ENCODE peak calls at places on chromosome 14, in nine cellular contexts. F is left ventricle myocardium inferior; O is body of pancreas; Q is endodermal cell; G is K562; A is esophagus muscularis mucosa; W is CD8-positive, alpha-beta T cell; Z is tibial nerve; D is IMR-90. S is an unnamed sample. For H3K4me1, the result is how much of the 10 kb centered on the place peaks cover.

GRCh38 chr14:58395815-58396626 is at the start of gene TOMM20L:
- DNase-seq in W (peak), A (peak), Z (no peak), D (peak), O (peak), F (peak), G (peak), Q (peak), S (peak)

GRCh38 chr14:89214221-89214965 is 202.6 kb downstream of the FOXN3 start:
- DNase-seq in A (no peak), F (peak), Z (no peak), G (no peak), Q (no peak), D (no peak), W (no peak), O (peak), S (peak)

GRCh38 chr14:73264896-73265720 is 27.8 kb downstream of the PAPLN start:
- DNase-seq in Z (no peak), F (no peak), D (no peak), O (no peak), A (no peak), G (no peak), W (no peak), Q (no peak), S (no peak)

GRCh38 chr14:65303185-65303901 is 109.2 kb upstream of the FUT8 start:
- DNase-seq in W (no peak), Z (no peak), O (no peak), Q (no peak), F (no peak), A (no peak), D (peak), G (no peak), S (no peak)

GRCh38 chr14:22689186-22689585 is 45.0 kb upstream of the OR6J1 start:
- DNase-seq in Q (no peak), O (no peak), Z (no peak), A (no peak), F (no peak), G (peak), D (peak), W (no peak), S (no peak)

GRCh38 chr14:34971801-34972200 is 11.0 kb upstream of the SRP54 start:
- DNase-seq in Q (no peak), Z (no peak), D (no peak), O (no peak), G (no peak), A (no peak), F (no peak), W (no peak), S (no peak)

GRCh38 chr14:42947991-42948390 is 1341.3 kb downstream of the LRFN5 start:
- DNase-seq in O (no peak), Q (no peak), D (no peak), A (no peak), G (no peak), W (no peak), Z (no peak), F (no peak), S (no peak)

GRCh38 chr14:54252072-54252730 is 144.6 kb upstream of the CDKN3 start:
- DNase-seq in G (no peak), W (no peak), O (no peak), A (no peak), Q (no peak), Z (no peak), D (peak), F (no peak), S (no peak)

GRCh38 chr14:70257526-70257925 is 68.8 kb upstream of the SLC8A3 start:
- DNase-seq in W (no peak), O (no peak), F (no peak), D (no peak), A (no peak), Q (peak), Z (no peak), G (peak), S (no peak)

GRCh38 chr14:61470954-61471279 is 149.5 kb downstream of the PRKCH start:
- DNase-seq in A (no peak), G (no peak), O (no peak), F (no peak), Z (no peak), D (no peak), W (no peak), Q (no peak), S (no peak)

GRCh38 chr14:67269338-67270060 is 28.3 kb downstream of the PALS1 start:
- DNase-seq in Q (no peak), F (no peak), G (no peak), D (peak), A (no peak), O (no peak), Z (no peak), W (no peak), S (no peak)

GRCh38 chr14:52729585-52729924 is 411 bp upstream of the STYX start:
- DNase-seq in F (no peak), W (no peak), O (no peak), G (no peak), Z (no peak), D (no peak), Q (no peak), A (no peak), S (no peak)

GRCh38 chr14:55142466-55142865 is 13.4 kb downstream of the LGALS3 start:
- DNase-seq in G (no peak), Z (no peak), W (no peak), A (no peak), Q (no peak), O (no peak), F (no peak), D (no peak), S (no peak)

GRCh38 chr14:75494898-75495297 is 27.4 kb upstream of the BATF start:
- DNase-seq in O (no peak), Z (no peak), F (no peak), A (no peak), W (no peak), G (no peak), D (no peak), Q (no peak), S (no peak)

GRCh38 chr14:34548472-34548981 is 9.0 kb upstream of the EAPP start:
- DNase-seq in Z (no peak), G (peak), F (no peak), Q (no peak), O (no peak), A (no peak), D (no peak), W (peak), S (peak)

GRCh38 chr14:51533160-51533559 is 118.5 kb upstream of the FRMD6 start:
- DNase-seq in A (no peak), G (no peak), D (peak), Q (no peak), Z (no peak), W (no peak), O (no peak), F (no peak), S (no peak)

GRCh38 chr14:22554706-22555572 is 34.1 kb downstream of the DAD1 start:
- DNase-seq in G (no peak), Z (no peak), D (no peak), O (no peak), A (no peak), W (peak), F (no peak), Q (no peak), S (no peak)

GRCh38 chr14:39174560-39175444 is at the start of gene PNN:
- DNase-seq in Z (peak), Q (peak), G (peak), F (peak), O (peak), A (peak), W (peak), D (peak), S (peak)

GRCh38 chr14:42174357-42174756 is 567.7 kb downstream of the LRFN5 start:
- DNase-seq in O (no peak), Z (no peak), F (no peak), W (no peak), G (no peak), D (no peak), A (no peak), Q (no peak), S (no peak)

GRCh38 chr14:100780246-100780645 is 45.7 kb upstream of the MEG3 start:
- DNase-seq in G (no peak), O (no peak), A (no peak), D (no peak), F (no peak), W (no peak), Z (no peak), Q (no peak), S (peak)

GRCh38 chr14:104096751-104097700 is 11.5 kb downstream of the ASPG start:
- DNase-seq in G (no peak), A (no peak), D (no peak), F (no peak), O (no peak), Z (no peak), W (no peak), Q (peak), S (no peak)
- TF ChIP-seq CTCF in G (no peak), A (no peak), D (no peak), F (no peak), O (no peak), Z (no peak), W (no peak), Q (peak), S (peak)

DNA sequence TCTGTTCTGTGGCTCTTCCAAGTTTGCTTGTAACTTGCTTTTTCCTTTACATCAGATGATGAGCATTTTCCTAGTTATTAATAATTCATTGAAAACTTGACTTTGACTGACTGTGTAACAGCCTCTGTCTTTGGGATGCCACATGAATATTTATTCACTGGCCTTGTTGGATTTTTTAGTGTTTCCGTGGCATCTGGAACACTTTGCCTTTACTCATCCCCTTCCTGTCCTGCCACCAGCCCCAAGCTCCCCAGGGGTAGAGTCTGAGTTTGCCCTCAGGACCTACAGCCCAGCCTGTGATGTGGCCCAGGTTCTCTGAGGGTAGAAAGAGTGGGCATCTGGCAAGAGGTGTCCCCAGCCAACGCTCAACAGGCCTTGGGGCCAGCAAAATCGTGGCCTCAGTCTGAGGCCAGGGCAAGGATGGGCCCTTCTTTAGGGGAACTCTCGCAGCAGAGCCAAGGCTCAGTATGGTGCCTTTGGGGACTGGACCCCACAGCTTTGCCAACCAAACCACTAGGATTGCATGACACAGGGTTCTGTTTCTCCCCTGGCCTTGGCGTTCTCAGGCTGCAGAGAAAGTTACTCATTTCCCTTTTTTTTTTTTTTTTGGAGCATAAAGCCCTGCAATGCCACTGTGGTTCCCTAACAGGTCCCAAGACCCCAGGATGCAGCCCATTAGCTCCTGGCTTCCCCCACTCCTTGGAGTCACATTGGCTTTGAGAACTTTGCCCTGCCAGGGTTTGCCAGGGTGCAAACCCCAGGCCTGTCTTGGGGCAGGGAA is 100.7 kb downstream of the LGMN start:
- DNase-seq in D (peak), A (no peak), F (no peak), Q (no peak), Z (no peak), G (no peak), W (no peak), O (no peak), S (no peak)
- H3K4me1 ChIP-seq in D (half or more), A (half or more), F (under half), Q (under half), Z (under half), G (under half), W (half or more), O (under half), S (under half)

GRCh38 chr14:102063092-102063807 is 23.6 kb downstream of the HSP90AA1 start:
- DNase-seq in G (peak), Z (peak), W (peak), D (peak), Q (peak), A (peak), O (peak), F (peak), S (peak)
- H3K4me3 ChIP-seq in G (no peak), Z (no peak), W (no peak), D (no peak), Q (no peak), A (no peak), O (no peak), F (no peak), S (no peak)

GRCh38 chr14:99436247-99437180 is 44.1 kb downstream of the SETD3 start:
- DNase-seq in Z (no peak), O (no peak), W (no peak), D (peak), Q (no peak), G (no peak), F (no peak), A (no peak), S (no peak)

GRCh38 chr14:99430491-99430890 is 50.2 kb downstream of the SETD3 start:
- DNase-seq in F (no peak), A (no peak), G (no peak), W (no peak), D (no peak), O (peak), Q (peak), Z (no peak), S (no peak)

GRCh38 chr14:99427632-99428315 is 52.9 kb downstream of the SETD3 start:
- DNase-seq in O (no peak), W (no peak), A (no peak), G (no peak), D (peak), F (no peak), Z (no peak), Q (no peak), S (no peak)

GRCh38 chr14:99435327-99435726 is 45.3 kb downstream of the SETD3 start:
- DNase-seq in G (no peak), Z (no peak), O (no peak), F (no peak), W (no peak), D (no peak), A (no peak), Q (no peak), S (no peak)

DNA sequence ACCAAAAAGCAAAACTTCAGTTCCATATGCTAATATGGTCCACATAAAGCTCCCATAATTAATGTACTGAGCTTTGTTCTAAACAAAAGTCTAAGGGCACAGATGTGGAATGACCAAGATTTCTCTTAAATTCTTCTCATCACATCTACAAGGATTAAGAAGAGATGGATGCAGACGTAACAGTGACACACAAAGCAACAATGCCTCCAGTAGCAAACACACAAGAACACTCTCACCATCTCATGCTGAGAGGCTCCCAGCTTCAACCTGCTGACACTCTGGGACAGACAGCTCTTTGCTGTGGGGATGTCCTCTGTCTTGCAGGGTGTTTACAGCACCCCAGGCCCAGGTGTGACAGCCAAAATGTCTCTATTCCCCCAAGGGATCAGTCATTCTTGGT is 48.2 kb downstream of the SETD3 start:
- DNase-seq in D (no peak), Z (no peak), Q (no peak), G (no peak), A (no peak), F (no peak), W (no peak), O (no peak), S (no peak)
- TF ChIP-seq CTCF in D (no peak), Z (no peak), Q (no peak), G (no peak), A (no peak), F (no peak), W (no peak), O (no peak), S (no peak)

GRCh38 chr14:77183896-77184295 is 2.3 kb downstream of the TMEM63C start:
- DNase-seq in W (no peak), O (no peak), G (no peak), F (no peak), A (no peak), Z (no peak), Q (no peak), D (no peak), S (no peak)
- H3K4me1 ChIP-seq in W (under half), O (under half), G (under half), F (under half), A (under half), Z (under half), Q (under half), D (under half), S (under half)

GRCh38 chr14:84750763-84751554 is 779.0 kb upstream of the FLRT2 start:
- DNase-seq in G (no peak), O (no peak), F (no peak), Z (no peak), A (no peak), W (no peak), Q (no peak), D (peak), S (no peak)
- H3K4me3 ChIP-seq in G (no peak), O (no peak), F (no peak), Z (no peak), A (no peak), W (no peak), Q (peak), D (no peak), S (no peak)

DNA sequence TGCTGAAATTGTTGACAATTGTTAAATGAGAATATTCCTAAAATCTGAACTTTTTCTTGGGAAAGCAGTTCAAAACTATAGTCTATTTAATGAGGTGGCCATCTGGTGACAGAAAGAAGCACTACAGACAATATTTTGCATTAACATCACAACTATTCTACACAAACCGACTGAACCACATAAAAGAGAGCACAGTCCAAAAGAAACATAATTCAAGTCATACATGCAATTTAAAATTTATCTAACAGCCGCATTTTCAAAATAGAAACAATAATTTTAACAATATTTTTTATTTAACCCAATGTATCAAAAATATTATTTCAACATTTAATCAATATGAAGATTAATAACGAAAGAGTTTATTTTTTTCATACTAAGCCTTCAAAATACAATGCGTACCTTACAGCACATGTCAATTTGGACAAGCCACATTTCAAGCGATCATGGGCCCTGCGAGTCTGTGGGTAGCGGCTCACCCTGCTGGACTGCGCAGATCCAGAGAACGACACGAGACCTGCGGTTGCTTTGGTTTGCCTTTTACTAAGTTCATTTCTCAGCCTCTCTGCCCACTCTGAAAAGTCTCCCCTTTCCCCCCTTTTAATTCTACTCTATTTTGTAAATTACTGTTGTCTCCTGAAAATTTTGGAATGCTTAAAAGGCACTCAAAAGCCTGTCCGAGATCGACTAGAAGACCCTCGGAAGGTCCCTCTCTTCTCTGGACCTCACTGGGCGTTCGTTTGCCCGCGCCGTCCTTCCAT is 941 bp upstream of the LRRC9 start:
- DNase-seq in O (peak), Q (no peak), D (peak), A (no peak), Z (no peak), F (no peak), G (peak), W (peak), S (no peak)
- TF ChIP-seq CTCF in O (peak), Q (peak), D (peak), A (peak), Z (peak), F (peak), G (peak), W (peak), S (peak)

DNA sequence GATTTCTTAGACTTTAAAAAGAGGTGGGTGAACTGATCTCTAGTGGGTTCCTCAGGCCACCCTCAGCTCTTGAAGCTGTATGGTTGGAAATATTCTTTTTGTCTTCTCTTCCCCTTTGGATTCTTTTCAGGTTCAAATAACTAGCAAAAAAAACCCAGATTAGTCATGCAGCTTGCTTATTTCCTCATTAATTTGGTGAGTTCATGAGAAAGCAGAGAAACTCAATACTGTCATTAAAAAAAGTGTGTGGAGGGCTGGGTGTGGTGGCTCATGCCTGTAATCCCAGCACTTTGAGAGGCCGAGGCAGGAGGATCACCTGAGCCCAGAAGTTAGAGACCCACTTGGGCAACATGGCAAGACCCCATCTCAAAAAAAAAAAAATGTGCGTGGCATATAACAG is 183.3 kb downstream of the ESR2 start:
- DNase-seq in G (no peak), F (no peak), D (peak), Q (no peak), A (no peak), Z (no peak), O (no peak), W (no peak), S (no peak)
- H3K4me1 ChIP-seq in G (under half), F (under half), D (under half), Q (under half), A (under half), Z (under half), O (half or more), W (under half), S (under half)